ENCODE peak calls at places on chromosomes 13 and 19, in eight cellular contexts. J, U, F, X, T, R, P and I are unnamed samples.

GRCh38 chr13:66218583-66218982 is 1011.6 kb downstream of the PCDH9 start:
- DNase-seq in J (no peak), U (no peak), F (no peak), X (no peak), T (no peak), R (no peak), P (no peak), I (no peak)

GRCh38 chr13:109331898-109332297 is 454.5 kb downstream of the IRS2 start:
- DNase-seq in J (no peak), U (no peak), F (no peak), X (peak; percentile 50), T (no peak), R (no peak), P (no peak), I (no peak)

GRCh38 chr13:35794734-35795389 is 318.4 kb upstream of the MAB21L1 start:
- DNase-seq in J (no peak), U (no peak), F (no peak), X (no peak), T (no peak), R (no peak), P (no peak), I (no peak)

GRCh38 chr19:42178791-42179500 is 38.5 kb downstream of the DEDD2 start:
- DNase-seq in J (peak; percentile 51), U (peak; percentile 82), F (no peak), X (peak; percentile 74), T (no peak), R (no peak), P (no peak), I (no peak)

GRCh38 chr13:49098771-49099512 is 121.2 kb upstream of the MLNR start:
- DNase-seq in J (peak; percentile 39), U (no peak), F (no peak), X (peak; percentile 9), T (no peak), R (no peak), P (no peak), I (no peak)

GRCh38 chr19:42038675-42039074 is 31.3 kb downstream of the GRIK5 start:
- DNase-seq in J (no peak), U (no peak), F (no peak), X (no peak), T (no peak), R (no peak), P (peak; percentile 71), I (no peak)

GRCh38 chr19:47389150-47389556 is 30.2 kb downstream of the MEIS3 start:
- DNase-seq in J (peak; percentile 55), U (no peak), F (no peak), X (no peak), T (no peak), R (peak; percentile 14), P (no peak), I (no peak)

GRCh38 chr13:78978381-78978998 is 319.5 kb upstream of the OBI1 start:
- DNase-seq in J (peak; percentile 56), U (no peak), F (no peak), X (peak; percentile 34), T (no peak), R (peak; percentile 11), P (no peak), I (peak; percentile 25)

GRCh38 chr13:35957174-35957867 is 173.9 kb downstream of the DCLK1 start:
- DNase-seq in J (no peak), U (no peak), F (no peak), X (no peak), T (no peak), R (no peak), P (no peak), I (no peak)

GRCh38 chr19:38665950-38666661 is 18.7 kb downstream of the ACTN4 start:
- DNase-seq in J (peak; percentile 86), U (peak; percentile 79), F (peak; percentile 43), X (no peak), T (no peak), R (peak; percentile 57), P (peak; percentile 77), I (no peak)

GRCh38 chr13:19586904-19587634 is 25.7 kb upstream of the TPTE2 start:
- DNase-seq in J (no peak), U (no peak), F (no peak), X (peak; percentile 52), T (no peak), R (peak; percentile 55), P (no peak), I (peak; percentile 31)

GRCh38 chr13:98480915-98481510 is 95.9 kb downstream of the STK24 start:
- DNase-seq in J (no peak), U (no peak), F (no peak), X (peak; percentile 49), T (no peak), R (peak; percentile 46), P (peak; percentile 82), I (no peak)

GRCh38 chr19:30682576-30683536 is 310.7 kb downstream of the ZNF536 start:
- DNase-seq in J (peak; percentile 74), U (peak; percentile 82), F (peak; percentile 74), X (peak; percentile 88), T (peak; percentile 82), R (peak; percentile 66), P (peak; percentile 85), I (peak; percentile 74)

GRCh38 chr13:45700971-45701900 is 884 bp upstream of the CBY2 start:
- DNase-seq in J (no peak), U (no peak), F (no peak), X (no peak), T (no peak), R (no peak), P (no peak), I (no peak)

GRCh38 chr19:34201133-34201532 is 28.8 kb downstream of the LSM14A start:
- DNase-seq in J (no peak), U (no peak), F (no peak), X (no peak), T (no peak), R (no peak), P (no peak), I (no peak)

GRCh38 chr19:43464089-43464775 is 1.2 kb downstream of the LYPD3 start:
- DNase-seq in J (no peak), U (peak; percentile 88), F (peak; percentile 71), X (peak; percentile 87), T (peak; percentile 88), R (peak; percentile 81), P (no peak), I (peak; percentile 74)

GRCh38 chr19:18349524-18350128 is 9.2 kb downstream of the PGPEP1 start:
- DNase-seq in J (peak; percentile 61), U (peak; percentile 75), F (peak; percentile 49), X (peak; percentile 84), T (peak; percentile 75), R (peak; percentile 63), P (no peak), I (peak; percentile 67)

GRCh38 chr19:49676136-49676689 is 858 bp upstream of the PRMT1 start:
- DNase-seq in J (peak; percentile 99), U (no peak), F (peak; percentile 69), X (peak; percentile 83), T (peak; percentile 89), R (peak; percentile 90), P (peak; percentile 97), I (peak; percentile 84)
- H3K4me3 ChIP-seq in J (peak overlapping the region; percentile 51), U (peak overlapping the region; percentile 66), F (peak overlapping the region; percentile 43), X (peak overlapping the region; percentile 46), T (peak overlapping the region; percentile 34), R (peak overlapping the region; percentile 46), P (peak overlapping the region; percentile 46), I (peak overlapping the region; percentile 35)

GRCh38 chr19:5141926-5142724 is 173.2 kb downstream of the KDM4B start:
- DNase-seq in J (no peak), U (no peak), F (no peak), X (no peak), T (peak; percentile 19), R (no peak), P (no peak), I (no peak)

GRCh38 chr19:5143471-5144411 is 174.8 kb downstream of the KDM4B start:
- DNase-seq in J (no peak), U (no peak), F (no peak), X (no peak), T (peak; percentile 24), R (no peak), P (no peak), I (no peak)

GRCh38 chr19:5142725-5143097 is 173.8 kb downstream of the KDM4B start:
- DNase-seq in J (no peak), U (no peak), F (no peak), X (no peak), T (no peak), R (no peak), P (no peak), I (no peak)

GRCh38 chr19:5145521-5146511 is 176.9 kb downstream of the KDM4B start:
- DNase-seq in J (no peak), U (no peak), F (no peak), X (no peak), T (peak; percentile 24), R (no peak), P (no peak), I (no peak)

GRCh38 chr19:5144545-5145179 is 175.7 kb downstream of the KDM4B start:
- DNase-seq in J (no peak), U (no peak), F (no peak), X (no peak), T (peak; percentile 15), R (no peak), P (no peak), I (no peak)
- TF ChIP-seq EP300 in J (no peak), U (no peak), F (no peak), X (no peak), T (no peak), R (no peak), P (no peak), I (no peak)

GRCh38 chr13:103277959-103278673 is 211.9 kb upstream of the SLC10A2 start:
- DNase-seq in J (no peak), U (no peak), F (no peak), X (no peak), T (no peak), R (no peak), P (no peak), I (no peak)

GRCh38 chr13:103287659-103288058 is 221.4 kb upstream of the SLC10A2 start:
- DNase-seq in J (no peak), U (no peak), F (no peak), X (no peak), T (no peak), R (no peak), P (no peak), I (no peak)

GRCh38 chr13:103288114-103288513 is 221.9 kb upstream of the SLC10A2 start:
- DNase-seq in J (no peak), U (no peak), F (no peak), X (no peak), T (no peak), R (no peak), P (no peak), I (no peak)

GRCh38 chr13:103282571-103283450 is 216.6 kb upstream of the SLC10A2 start:
- DNase-seq in J (peak; percentile 45), U (no peak), F (no peak), X (no peak), T (no peak), R (no peak), P (no peak), I (no peak)

GRCh38 chr13:103283451-103283820 is 217.2 kb upstream of the SLC10A2 start:
- DNase-seq in J (no peak), U (no peak), F (no peak), X (peak; percentile 17), T (no peak), R (no peak), P (no peak), I (no peak)
- H3K27ac ChIP-seq in J (peak overlapping the region; percentile 13), U (no peak overlapping the region), F (no peak overlapping the region), X (peak overlapping the region; percentile 65), T (no peak overlapping the region), R (no peak overlapping the region), P (no peak overlapping the region), I (no peak overlapping the region)

DNA sequence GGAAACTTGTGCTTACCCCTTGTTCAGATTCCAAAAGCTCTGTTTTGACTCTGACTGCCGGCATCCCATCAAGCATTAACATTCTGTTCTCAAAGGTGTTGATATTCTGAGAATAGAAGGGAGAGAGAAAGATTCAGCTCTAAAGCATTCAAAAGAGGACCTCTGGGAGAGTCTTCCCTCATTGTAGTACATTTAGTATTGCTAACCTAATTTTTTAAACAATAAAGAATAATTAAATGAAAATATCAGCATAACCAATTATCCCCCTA is 190.3 kb downstream of the KLF12 start:
- DNase-seq in J (no peak), U (no peak), F (no peak), X (no peak), T (no peak), R (no peak), P (no peak), I (no peak)
- H3K4me3 ChIP-seq in J (no peak overlapping the region), U (no peak overlapping the region), F (no peak overlapping the region), X (no peak overlapping the region), T (no peak overlapping the region), R (no peak overlapping the region), P (no peak overlapping the region), I (no peak overlapping the region)